ENCODE peak calls at places on chromosomes 13 and 19, in six cellular contexts. J is stimulated activated CD4-positive, alpha-beta T cell treated with anti-CD3 and anti-CD28 coated beads, Interleukin-15, amount 100 ng/mL, for 48 hours; Z is nephron progenitor cell; O is ACHN; Y is NCI-H1105; U is H7. N is an unnamed sample.

GRCh38 chr13:38814331-38814730 is 127.5 kb downstream of the FREM2 start:
- DNase-seq in O (no peak), Y (no peak), Z (no peak), U (no peak), J (no peak), N (no peak)

GRCh38 chr13:99320693-99321481 is 13.7 kb upstream of the GPR183 start:
- DNase-seq in J (no peak), Y (no peak), Z (no peak), O (peak; percentile 17), U (no peak), N (no peak)

GRCh38 chr19:681029-681626 is 4.9 kb downstream of the FSTL3 start:
- DNase-seq in Y (no peak), U (peak; percentile 99), Z (peak; percentile 94), J (no peak), O (peak; percentile 81), N (peak; percentile 93)

GRCh38 chr19:10718205-10719196 is 622 bp downstream of the DNM2 start:
- DNase-seq in Z (peak; percentile 71), J (peak; percentile 16), O (peak; percentile 30), Y (peak; percentile 25), U (peak; percentile 84), N (peak; percentile 93)

GRCh38 chr19:33509774-33510173 is 11.8 kb downstream of the PEPD start:
- DNase-seq in Y (no peak), J (no peak), U (no peak), O (no peak), Z (no peak), N (peak; percentile 55)

GRCh38 chr19:5850743-5851293 is 431 bp downstream of the FUT3 start:
- DNase-seq in Y (no peak), O (peak; percentile 47), J (no peak), U (no peak), Z (no peak), N (no peak)

GRCh38 chr13:109000207-109000606 is 370.8 kb downstream of the MYO16 start:
- DNase-seq in J (no peak), O (no peak), U (no peak), Z (peak; percentile 10), Y (no peak), N (no peak)

GRCh38 chr13:38498271-38498670 is 148.6 kb downstream of the UFM1 start:
- DNase-seq in U (no peak), O (no peak), Y (no peak), J (no peak), Z (no peak), N (no peak)

GRCh38 chr13:40302351-40302750 is 364.1 kb downstream of the FOXO1 start:
- DNase-seq in J (no peak), Y (no peak), U (no peak), Z (no peak), O (no peak), N (no peak)

GRCh38 chr19:36113895-36114762 is 546 bp downstream of the POLR2I start:
- DNase-seq in O (peak; percentile 24), U (peak; percentile 83), J (no peak), Y (peak; percentile 34), Z (peak; percentile 24), N (peak; percentile 84)

GRCh38 chr13:38819053-38819452 is 132.2 kb downstream of the FREM2 start:
- DNase-seq in U (no peak), J (no peak), O (no peak), Z (no peak), Y (peak; percentile 36), N (no peak)

GRCh38 chr13:99528547-99528946 is 27.3 kb downstream of the TM9SF2 start:
- DNase-seq in J (no peak), U (no peak), Y (no peak), Z (no peak), O (peak; percentile 19), N (no peak)

GRCh38 chr13:44278164-44278563 is 95.5 kb upstream of the SERP2 start:
- DNase-seq in O (no peak), U (no peak), Y (no peak), J (no peak), Z (no peak), N (no peak)

GRCh38 chr13:48585456-48585840 is 52.6 kb upstream of the RCBTB2 start:
- DNase-seq in U (no peak), Z (no peak), Y (peak; percentile 12), O (no peak), J (no peak), N (no peak)

GRCh38 chr13:92197669-92198068 is 799.2 kb downstream of the GPC5 start:
- DNase-seq in J (no peak), O (no peak), Z (no peak), U (no peak), Y (no peak), N (no peak)

GRCh38 chr19:33674575-33675367 is 53.0 kb downstream of the CHST8 start:
- DNase-seq in O (no peak), U (no peak), J (no peak), Y (no peak), Z (no peak), N (peak; percentile 77)

GRCh38 chr19:28393574-28394336 is 819.2 kb downstream of the UQCRFS1 start:
- DNase-seq in J (no peak), U (no peak), Z (no peak), Y (no peak), O (no peak), N (no peak)

GRCh38 chr19:40512473-40513344 is 45.9 kb downstream of the SPTBN4 start:
- DNase-seq in O (no peak), U (peak; percentile 88), Y (peak; percentile 50), Z (peak; percentile 76), J (no peak), N (no peak)

GRCh38 chr19:10543420-10544241 is at the start of gene ATG4D:
- DNase-seq in J (peak; percentile 52), U (peak; percentile 100), Y (peak; percentile 96), O (peak; percentile 62), Z (peak; percentile 91), N (peak; percentile 94)

GRCh38 chr13:94128430-94128829 is 351.1 kb downstream of the DCT start:
- DNase-seq in O (no peak), Z (no peak), J (no peak), Y (no peak), U (no peak), N (no peak)